ENCODE peak calls at places on chromosomes 6 and 20, in nine cellular contexts. Z is RWPE1, X is uterus, B is Peyer's patch, T is ascending aorta, C is ovary, I is heart left ventricle, Y is adrenal gland, N is brain microvascular endothelial cell. V is an unnamed sample.

GRCh38 chr20:17992224-17992637 is 23.4 kb downstream of the MGME1 start:
- DNase-seq in Z (no peak), X (no peak), B (no peak), T (no peak), C (no peak), I (no peak), Y (no peak), N (peak), V (no peak)

GRCh38 chr6:34986845-34987246 is 97.8 kb downstream of the ANKS1A start:
- DNase-seq in Z (peak), X (peak), B (peak), T (peak), C (peak), I (peak), Y (peak), N (peak), V (peak)

GRCh38 chr6:129206761-129207330 is 323.9 kb downstream of the LAMA2 start:
- DNase-seq in Z (no peak), X (no peak), B (no peak), T (no peak), C (no peak), I (no peak), Y (no peak), N (no peak), V (no peak)

GRCh38 chr6:40320947-40321346 is 266.2 kb downstream of the LRFN2 start:
- DNase-seq in Z (no peak), X (no peak), B (no peak), T (no peak), C (no peak), I (no peak), Y (no peak), N (no peak), V (no peak)

GRCh38 chr6:33374359-33374910 is 17.2 kb upstream of the KIFC1 start:
- DNase-seq in Z (no peak), X (no peak), B (no peak), T (no peak), C (no peak), I (no peak), Y (no peak), N (no peak), V (no peak)

GRCh38 chr20:15139522-15139921 is 802.1 kb upstream of the FLRT3 start:
- DNase-seq in Z (no peak), X (no peak), B (no peak), T (no peak), C (no peak), I (no peak), Y (no peak), N (no peak), V (no peak)

GRCh38 chr6:20312581-20312980 is 89.1 kb upstream of the E2F3 start:
- DNase-seq in Z (no peak), X (no peak), B (no peak), T (no peak), C (no peak), I (no peak), Y (no peak), N (no peak), V (no peak)

GRCh38 chr6:6368040-6368683 is 47.7 kb upstream of the F13A1 start:
- DNase-seq in Z (no peak), X (no peak), B (no peak), T (no peak), C (no peak), I (no peak), Y (no peak), N (no peak), V (no peak)

GRCh38 chr6:169289671-169290408 is 36.2 kb upstream of the THBS2 start:
- DNase-seq in Z (peak), X (peak), B (no peak), T (no peak), C (no peak), I (peak), Y (no peak), N (peak), V (no peak)

GRCh38 chr20:1702288-1702687 is 44.7 kb upstream of the SIRPG start:
- DNase-seq in Z (no peak), X (no peak), B (no peak), T (no peak), C (no peak), I (no peak), Y (no peak), N (peak), V (no peak)

GRCh38 chr6:41097467-41098090 is 24.8 kb downstream of the NFYA start:
- DNase-seq in Z (no peak), X (no peak), B (no peak), T (no peak), C (no peak), I (no peak), Y (no peak), N (peak), V (no peak)

GRCh38 chr6:123022980-123023379 is 26.9 kb downstream of the CLVS2 start:
- DNase-seq in Z (no peak), X (no peak), B (no peak), T (no peak), C (no peak), I (no peak), Y (no peak), N (peak), V (no peak)

GRCh38 chr6:16684896-16685554 is 76.2 kb downstream of the ATXN1 start:
- DNase-seq in Z (peak), X (no peak), B (no peak), T (no peak), C (no peak), I (no peak), Y (no peak), N (peak), V (no peak)

GRCh38 chr6:3766219-3766618 is 14.7 kb upstream of the PXDC1 start:
- DNase-seq in Z (peak), X (no peak), B (peak), T (peak), C (no peak), I (no peak), Y (no peak), N (no peak), V (no peak)

GRCh38 chr20:37328149-37328945 is 17.6 kb upstream of the SRC start:
- DNase-seq in Z (no peak), X (no peak), B (no peak), T (no peak), C (no peak), I (no peak), Y (no peak), N (no peak), V (peak)

GRCh38 chr20:14696937-14697336 is 359.5 kb upstream of the FLRT3 start:
- DNase-seq in Z (no peak), X (no peak), B (no peak), T (no peak), C (no peak), I (no peak), Y (no peak), N (no peak), V (no peak)

GRCh38 chr6:81838724-81839425 is 86.4 kb upstream of the TENT5A start:
- DNase-seq in Z (no peak), X (no peak), B (no peak), T (no peak), C (no peak), I (no peak), Y (no peak), N (no peak), V (no peak)

GRCh38 chr6:107538856-107539387 is 49.0 kb downstream of the SOBP start:
- DNase-seq in Z (no peak), X (no peak), B (no peak), T (no peak), C (no peak), I (no peak), Y (no peak), N (no peak), V (no peak)

GRCh38 chr6:27814665-27815424 is 97.4 kb downstream of the OR2B2 start:
- DNase-seq in Z (peak), X (peak), B (peak), T (peak), C (peak), I (peak), Y (peak), N (peak), V (no peak)

GRCh38 chr6:4125933-4126864 is 9.2 kb downstream of the ECI2 start:
- DNase-seq in Z (peak), X (peak), B (no peak), T (no peak), C (peak), I (no peak), Y (peak), N (peak), V (no peak)

GRCh38 chr6:30171677-30172471 is 8.5 kb downstream of the TRIM15 start:
- DNase-seq in Z (no peak), X (no peak), B (no peak), T (no peak), C (no peak), I (no peak), Y (no peak), N (peak), V (peak)

GRCh38 chr6:51118754-51119153 is 300.1 kb downstream of the TFAP2B start:
- DNase-seq in Z (no peak), X (no peak), B (no peak), T (no peak), C (no peak), I (no peak), Y (no peak), N (no peak), V (no peak)

GRCh38 chr6:73308712-73309533 is 45.2 kb downstream of the DPPA5 start:
- DNase-seq in Z (peak), X (no peak), B (no peak), T (no peak), C (no peak), I (no peak), Y (no peak), N (peak), V (no peak)

GRCh38 chr6:84027340-84028183 is 6.0 kb upstream of the MRAP2 start:
- DNase-seq in Z (peak), X (no peak), B (no peak), T (peak), C (no peak), I (peak), Y (peak), N (peak), V (no peak)

GRCh38 chr20:63206878-63207277 is 9.1 kb downstream of the YTHDF1 start:
- DNase-seq in Z (peak), X (no peak), B (no peak), T (no peak), C (no peak), I (no peak), Y (peak), N (no peak), V (no peak)

GRCh38 chr6:158751842-158752424 is 67.2 kb downstream of the EZR start:
- DNase-seq in Z (no peak), X (no peak), B (peak), T (no peak), C (no peak), I (no peak), Y (no peak), N (no peak), V (no peak)

GRCh38 chr6:21137708-21138358 is 455.7 kb upstream of the SOX4 start:
- DNase-seq in Z (no peak), X (no peak), B (no peak), T (no peak), C (no peak), I (no peak), Y (no peak), N (no peak), V (no peak)

GRCh38 chr6:40671338-40672050 is 84.3 kb upstream of the LRFN2 start:
- DNase-seq in Z (no peak), X (no peak), B (peak), T (no peak), C (no peak), I (no peak), Y (no peak), N (no peak), V (no peak)

GRCh38 chr6:32198345-32198696 is 5.9 kb upstream of the GPSM3 start:
- DNase-seq in Z (no peak), X (no peak), B (no peak), T (no peak), C (no peak), I (no peak), Y (no peak), N (no peak), V (no peak)

GRCh38 chr6:32170294-32170693 is 5.6 kb downstream of the AGPAT1 start:
- DNase-seq in Z (no peak), X (no peak), B (no peak), T (no peak), C (no peak), I (no peak), Y (no peak), N (no peak), V (no peak)

GRCh38 chr20:3785240-3786125 is 1.1 kb downstream of the CENPB start:
- DNase-seq in Z (no peak), X (no peak), B (no peak), T (no peak), C (no peak), I (no peak), Y (peak), N (no peak), V (no peak)

GRCh38 chr6:131250121-131250520 is 114.9 kb downstream of the AKAP7 start:
- DNase-seq in Z (no peak), X (no peak), B (peak), T (no peak), C (peak), I (peak), Y (peak), N (peak), V (peak)

GRCh38 chr20:54227241-54227640 is 19.4 kb downstream of the PFDN4 start:
- DNase-seq in Z (no peak), X (no peak), B (no peak), T (no peak), C (no peak), I (no peak), Y (no peak), N (no peak), V (no peak)

GRCh38 chr6:32298632-32299336 is 72.9 kb downstream of the TSBP1 start:
- DNase-seq in Z (no peak), X (no peak), B (no peak), T (no peak), C (no peak), I (no peak), Y (no peak), N (no peak), V (no peak)

GRCh38 chr6:138765896-138766487 is 7.6 kb upstream of the CCDC28A start:
- DNase-seq in Z (peak), X (no peak), B (no peak), T (no peak), C (no peak), I (no peak), Y (no peak), N (peak), V (no peak)

GRCh38 chr20:2242678-2243077 is 53.1 kb upstream of the TGM3 start:
- DNase-seq in Z (no peak), X (no peak), B (no peak), T (no peak), C (no peak), I (no peak), Y (no peak), N (no peak), V (no peak)

GRCh38 chr6:78192057-78192456 is 539.2 kb downstream of the MEI4 start:
- DNase-seq in Z (no peak), X (no peak), B (no peak), T (no peak), C (no peak), I (no peak), Y (no peak), N (no peak), V (no peak)

GRCh38 chr6:9842004-9842720 is 572.7 kb downstream of the TFAP2A start:
- DNase-seq in Z (no peak), X (no peak), B (no peak), T (no peak), C (no peak), I (no peak), Y (no peak), N (no peak), V (no peak)

GRCh38 chr6:9851541-9852380 is 563.1 kb downstream of the TFAP2A start:
- DNase-seq in Z (peak), X (no peak), B (no peak), T (no peak), C (no peak), I (no peak), Y (no peak), N (no peak), V (no peak)

GRCh38 chr6:9851006-9851405 is 563.9 kb downstream of the TFAP2A start:
- DNase-seq in Z (no peak), X (no peak), B (no peak), T (no peak), C (no peak), I (no peak), Y (no peak), N (no peak), V (no peak)

DNA sequence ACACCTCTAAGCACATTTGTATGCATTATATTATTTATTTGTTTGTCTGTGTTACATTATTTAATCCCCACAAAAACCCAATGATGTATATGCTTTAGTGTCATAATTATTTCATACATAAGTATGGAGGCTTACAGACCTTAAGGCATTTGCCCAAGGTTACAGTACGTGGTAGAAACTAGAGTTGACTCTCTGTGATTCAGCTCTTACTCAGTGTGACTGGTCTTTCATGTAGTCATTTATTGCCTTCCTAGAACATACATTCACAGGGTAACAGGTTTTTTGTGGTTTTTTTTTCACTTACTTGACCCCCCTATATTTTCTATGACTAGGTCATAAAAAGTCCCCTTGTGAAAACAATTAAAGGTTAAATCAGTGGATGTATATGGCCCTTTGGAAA is 566.8 kb downstream of the TFAP2A start:
- DNase-seq in Z (peak), X (no peak), B (no peak), T (no peak), C (no peak), I (no peak), Y (no peak), N (no peak), V (no peak)
- TF ChIP-seq CTCF in Z (no peak), X (no peak), B (no peak), T (no peak), C (no peak), I (no peak), Y (no peak), N (no peak), V (no peak)

DNA sequence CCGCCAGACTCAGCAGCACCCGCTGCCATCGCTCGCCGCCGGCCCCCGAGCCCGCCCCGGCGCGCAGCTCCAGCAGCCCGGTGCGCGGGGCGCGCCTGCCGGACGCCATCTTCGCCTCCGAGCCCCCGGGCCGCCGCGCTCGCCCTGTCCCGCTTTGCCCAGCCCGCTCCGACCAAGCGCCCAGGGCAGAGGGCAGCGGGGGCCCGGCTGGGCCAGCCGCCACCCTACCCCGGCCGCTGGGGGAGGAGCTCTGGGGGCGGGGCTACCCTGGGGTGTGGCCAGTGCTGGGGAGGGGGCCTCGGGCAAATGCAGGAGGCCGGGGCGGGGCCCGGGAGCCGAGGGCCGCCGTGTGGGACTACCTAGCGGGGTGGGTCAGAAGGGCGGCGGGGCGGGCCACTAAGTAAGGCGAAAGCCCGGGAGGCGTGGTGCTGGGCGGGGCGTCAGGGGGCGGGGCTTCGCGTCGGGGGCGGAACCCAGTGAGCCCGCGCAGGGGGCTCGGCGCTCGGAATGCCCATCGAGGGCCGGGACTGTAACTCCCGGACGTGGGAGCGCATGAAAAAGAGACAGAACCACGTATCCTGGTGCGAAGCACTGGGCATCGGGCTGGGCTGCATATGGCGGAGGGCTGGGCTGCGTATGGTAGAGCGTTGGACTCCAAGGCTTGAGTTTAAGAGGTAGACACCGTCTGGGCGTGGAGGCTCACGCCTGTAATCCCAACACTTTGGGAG is at the start of gene SNTA1:
- DNase-seq in Z (peak), X (peak), B (peak), T (peak), C (peak), I (peak), Y (peak), N (peak), V (peak)
- H3K27ac ChIP-seq in Z (peak), X (peak), B (peak), T (peak), C (peak), I (peak), Y (peak), N (no peak), V (peak)

DNA sequence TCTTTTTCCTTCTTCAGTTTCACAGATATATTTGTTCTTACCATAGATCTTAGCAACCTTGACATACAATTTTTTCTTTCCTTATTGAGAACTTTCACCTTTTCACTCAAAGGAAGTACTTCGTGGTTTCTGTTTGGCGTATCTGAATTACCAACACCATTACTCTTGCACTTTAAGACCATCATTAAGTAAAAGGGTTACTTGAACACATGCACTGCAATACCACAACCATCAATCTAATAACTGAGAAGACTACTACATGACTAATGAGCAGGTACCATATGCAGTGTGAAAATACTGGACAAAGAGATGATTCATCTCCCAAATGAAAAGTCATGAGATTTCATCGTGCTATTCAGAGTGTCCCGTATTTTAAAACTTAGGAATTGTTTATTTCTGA is 21.7 kb upstream of the SENP6 start:
- DNase-seq in Z (no peak), X (no peak), B (no peak), T (no peak), C (no peak), I (no peak), Y (no peak), N (no peak), V (no peak)
- TF ChIP-seq CTCF in Z (no peak), X (no peak), B (no peak), T (no peak), C (no peak), I (no peak), Y (no peak), N (no peak), V (no peak)

GRCh38 chr6:7762758-7763157 is 36.9 kb downstream of the BMP6 start:
- DNase-seq in Z (no peak), X (no peak), B (no peak), T (no peak), C (no peak), I (no peak), Y (no peak), N (no peak), V (no peak)

GRCh38 chr6:7761047-7761446 is 35.1 kb downstream of the BMP6 start:
- DNase-seq in Z (no peak), X (no peak), B (no peak), T (no peak), C (no peak), I (no peak), Y (no peak), N (no peak), V (no peak)

GRCh38 chr6:7763896-7764295 is 38.0 kb downstream of the BMP6 start:
- DNase-seq in Z (no peak), X (no peak), B (no peak), T (no peak), C (no peak), I (no peak), Y (no peak), N (no peak), V (no peak)

GRCh38 chr6:7758456-7758855 is 32.6 kb downstream of the BMP6 start:
- DNase-seq in Z (peak), X (no peak), B (no peak), T (no peak), C (no peak), I (peak), Y (no peak), N (peak), V (no peak)

GRCh38 chr6:7759319-7759718 is 33.4 kb downstream of the BMP6 start:
- DNase-seq in Z (no peak), X (no peak), B (no peak), T (no peak), C (no peak), I (no peak), Y (no peak), N (no peak), V (no peak)
- H3K27ac ChIP-seq in Z (no peak), X (no peak), B (no peak), T (no peak), C (no peak), I (no peak), Y (no peak), N (no peak), V (no peak)

DNA sequence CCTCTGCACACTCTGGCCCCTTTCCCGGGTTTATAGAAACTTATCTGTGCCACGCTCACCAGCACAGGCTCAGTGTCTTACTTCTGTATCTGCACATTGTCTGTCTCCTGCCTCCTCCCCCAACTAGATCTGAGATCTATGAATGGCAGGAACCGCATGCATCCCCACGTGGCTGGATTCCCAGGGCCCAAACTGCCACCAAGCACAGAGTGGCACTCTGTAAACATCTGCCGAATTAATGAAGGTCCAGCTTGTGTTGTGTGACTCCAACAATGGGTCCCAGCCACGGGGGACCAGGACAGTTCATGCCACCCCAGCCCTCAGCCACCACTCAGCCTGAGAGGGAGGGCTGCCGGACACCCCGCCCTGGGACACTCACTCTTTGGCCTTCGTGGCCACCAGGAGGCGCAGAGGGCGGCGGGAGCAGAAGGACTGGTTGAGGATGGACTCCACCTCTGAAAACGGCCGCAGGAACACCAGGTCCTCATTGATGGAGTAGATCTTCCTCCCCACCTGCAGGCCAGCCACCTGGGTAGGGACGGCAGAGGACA is 171.1 kb downstream of the PREX1 start:
- DNase-seq in Z (no peak), X (no peak), B (no peak), T (no peak), C (no peak), I (no peak), Y (no peak), N (no peak), V (no peak)
- TF ChIP-seq CTCF in Z (no peak), X (no peak), B (no peak), T (no peak), C (no peak), I (no peak), Y (no peak), N (peak), V (no peak)

V was measured in upper lobe of right lung.